ENCODE peak calls at places on chromosomes 2 and 18, in six cellular contexts. I is M059J; E is HTR-8/SVneo; D is IMR-90; A is immature natural killer cell; M is activated gamma-delta T cell treated with anti-CD3 and anti-CD28 coated beads, Interleukin-2, amount 50 U/mL, for 16 hours. O is an unnamed sample.

GRCh38 chr2:169131587-169132512 is 62.5 kb downstream of the DHRS9 start:
- DNase-seq in D (peak; percentile 41), A (peak; percentile 29), M (no peak), E (peak; percentile 32), I (peak; percentile 48), O (peak; percentile 52)

GRCh38 chr18:37541517-37541916 is 24.1 kb downstream of the CELF4 start:
- DNase-seq in I (no peak), A (no peak), E (no peak), D (no peak), M (no peak), O (no peak)

GRCh38 chr2:188529710-188530109 is 238.0 kb downstream of the GULP1 start:
- DNase-seq in A (no peak), M (no peak), I (no peak), D (peak; percentile 27), E (no peak), O (no peak)

GRCh38 chr2:80489718-80490117 is 185.2 kb upstream of the LRRTM1 start:
- DNase-seq in I (peak; percentile 82), A (no peak), E (peak; percentile 35), M (no peak), D (peak; percentile 57), O (no peak)

GRCh38 chr2:26384183-26384582 is 17.5 kb upstream of the DRC1 start:
- DNase-seq in D (no peak), I (no peak), M (no peak), A (no peak), E (no peak), O (no peak)

GRCh38 chr2:221767106-221767878 is 195.2 kb upstream of the EPHA4 start:
- DNase-seq in I (no peak), A (no peak), M (no peak), D (peak; percentile 1), E (no peak), O (no peak)

GRCh38 chr2:71226391-71226964 is 425 bp downstream of the PAIP2B start:
- DNase-seq in I (peak; percentile 17), M (no peak), D (no peak), E (peak; percentile 9), A (no peak), O (peak; percentile 52)

GRCh38 chr2:190318514-190318913 is 1.1 kb downstream of the HIBCH start:
- DNase-seq in M (no peak), A (no peak), D (no peak), I (no peak), E (no peak), O (no peak)

GRCh38 chr18:79518028-79518682 is 122.4 kb downstream of the NFATC1 start:
- DNase-seq in E (no peak), D (no peak), I (no peak), A (no peak), M (no peak), O (no peak)

GRCh38 chr2:147989809-147990403 is 30.6 kb downstream of the ORC4 start:
- DNase-seq in E (peak; percentile 33), I (peak; percentile 42), M (no peak), D (peak; percentile 72), A (peak; percentile 23), O (no peak)

GRCh38 chr2:118061135-118061955 is 26.9 kb upstream of the INSIG2 start:
- DNase-seq in D (peak; percentile 12), M (no peak), A (no peak), E (peak; percentile 7), I (peak; percentile 73), O (peak; percentile 55)

GRCh38 chr2:1654696-1655374 is 89.5 kb downstream of the PXDN start:
- DNase-seq in A (no peak), E (no peak), D (no peak), I (no peak), M (no peak), O (no peak)

GRCh38 chr18:78159397-78159796 is 820.2 kb upstream of the SALL3 start:
- DNase-seq in D (no peak), E (no peak), A (no peak), I (no peak), M (no peak), O (no peak)

GRCh38 chr2:230286048-230286447 is 40.9 kb upstream of the SP140L start:
- DNase-seq in M (no peak), D (no peak), I (no peak), A (no peak), E (no peak), O (no peak)

GRCh38 chr2:71941731-71942575 is 205.7 kb downstream of the CYP26B1 start:
- DNase-seq in M (no peak), D (no peak), E (no peak), A (no peak), I (no peak), O (no peak)

GRCh38 chr2:227472265-227473018 is 486 bp downstream of the AGFG1 start:
- DNase-seq in A (no peak), M (peak; percentile 21), I (peak; percentile 32), E (no peak), D (no peak), O (no peak)

GRCh38 chr2:147086715-147087114 is 758.1 kb upstream of the ACVR2A start:
- DNase-seq in A (no peak), M (no peak), E (no peak), D (no peak), I (no peak), O (no peak)

GRCh38 chr2:126656311-126657145 is 570 bp downstream of the GYPC start:
- DNase-seq in D (peak; percentile 31), I (peak; percentile 9), A (peak; percentile 48), E (peak; percentile 21), M (no peak), O (peak; percentile 60)

GRCh38 chr2:70724366-70724765 is 43.6 kb downstream of the ADD2 start:
- DNase-seq in M (no peak), I (no peak), D (no peak), A (no peak), E (no peak), O (no peak)

GRCh38 chr2:160977376-160977775 is 182.9 kb upstream of the TANK start:
- DNase-seq in I (no peak), D (no peak), E (no peak), M (no peak), A (no peak), O (no peak)

GRCh38 chr18:58484989-58485962 is 143.6 kb downstream of the ALPK2 start:
- DNase-seq in E (no peak), A (no peak), D (no peak), M (no peak), I (no peak), O (peak; percentile 47)

GRCh38 chr2:144458536-144458935 is 61.4 kb downstream of the ZEB2 start:
- DNase-seq in I (no peak), E (no peak), M (no peak), D (no peak), A (no peak), O (no peak)

GRCh38 chr2:72136349-72136748 is 11.3 kb downstream of the CYP26B1 start:
- DNase-seq in D (no peak), A (no peak), M (no peak), E (no peak), I (no peak), O (peak; percentile 53)

GRCh38 chr2:187338679-187339121 is 109.4 kb downstream of the CALCRL start:
- DNase-seq in M (no peak), E (no peak), A (no peak), I (no peak), D (no peak), O (no peak)

GRCh38 chr2:119715409-119716295 is 36.7 kb downstream of the TMEM177 start:
- DNase-seq in E (no peak), M (no peak), D (no peak), A (no peak), I (no peak), O (no peak)

GRCh38 chr18:55179460-55180195 is 220.4 kb upstream of the CCDC68 start:
- DNase-seq in E (no peak), I (peak; percentile 44), A (no peak), M (no peak), D (peak; percentile 12), O (no peak)

GRCh38 chr2:117217145-117217544 is 597.3 kb upstream of the DDX18 start:
- DNase-seq in A (no peak), M (no peak), D (no peak), I (no peak), E (no peak), O (no peak)

GRCh38 chr2:81195017-81195773 is 890.6 kb upstream of the LRRTM1 start:
- DNase-seq in A (no peak), I (no peak), D (no peak), M (no peak), E (no peak), O (no peak)

GRCh38 chr18:45167631-45168225 is 447.5 kb upstream of the SLC14A2 start:
- DNase-seq in I (peak; percentile 95), M (no peak), A (no peak), E (no peak), D (peak; percentile 80), O (no peak)

GRCh38 chr2:238573065-238573778 is 146.5 kb downstream of the ASB1 start:
- DNase-seq in I (no peak), M (no peak), A (no peak), E (peak; percentile 36), D (no peak), O (peak; percentile 15)

GRCh38 chr2:36413218-36413617 is 57.6 kb downstream of the CRIM1 start:
- DNase-seq in D (peak; percentile 47), M (no peak), E (no peak), A (no peak), I (no peak), O (no peak)

GRCh38 chr2:237727363-237727762 is 71.2 kb upstream of the RBM44 start:
- DNase-seq in M (no peak), I (peak; percentile 37), E (no peak), A (no peak), D (peak; percentile 59), O (no peak)

GRCh38 chr2:98012561-98012979 is 16.8 kb upstream of the TMEM131 start:
- DNase-seq in E (no peak), I (no peak), D (no peak), A (no peak), M (no peak), O (no peak)

GRCh38 chr2:230692760-230693159 is 19.9 kb upstream of the CAB39 start:
- DNase-seq in D (peak; percentile 73), I (peak; percentile 40), A (no peak), M (no peak), E (no peak), O (no peak)

O was measured in SJCRH30.